ENCODE peak calls at places on chromosomes 2 and 18, in seven cellular contexts. O is left lobe of liver, W is SW480, A is lower lobe of right lung, P is adrenal gland, M is D341Med, N is iris pigment epithelial cell. K is an unnamed sample.
A peak's percentile ranks its signal among the peaks of the same experiment; 100 is the strongest.

GRCh38 chr18:21656402-21656801 is 44.3 kb downstream of the SNRPD1 start:
- DNase-seq in O (no peak), W (no peak), A (no peak), P (no peak), M (no peak), N (peak; percentile 76), K (no peak)

GRCh38 chr18:50737127-50737526 is 82.7 kb downstream of the MRO start:
- DNase-seq in O (no peak), W (no peak), A (no peak), P (no peak), M (no peak), N (no peak), K (no peak)

GRCh38 chr2:96201338-96201737 is 7.3 kb downstream of the STARD7 start:
- DNase-seq in O (no peak), W (no peak), A (no peak), P (no peak), M (no peak), N (no peak), K (no peak)

GRCh38 chr2:187689372-187689771 is 135.1 kb upstream of the TFPI start:
- DNase-seq in O (no peak), W (no peak), A (no peak), P (no peak), M (no peak), N (peak; percentile 58), K (no peak)

GRCh38 chr18:74512321-74513053 is 16.3 kb downstream of the CNDP2 start:
- DNase-seq in O (peak; percentile 41), W (no peak), A (no peak), P (peak; percentile 42), M (no peak), N (no peak), K (peak; percentile 34)

GRCh38 chr2:85269959-85270358 is 57.8 kb downstream of the TGOLN2 start:
- DNase-seq in O (peak; percentile 53), W (no peak), A (no peak), P (no peak), M (no peak), N (no peak), K (no peak)

GRCh38 chr2:221254281-221254680 is 317.8 kb downstream of the EPHA4 start:
- DNase-seq in O (no peak), W (peak; percentile 8), A (no peak), P (no peak), M (no peak), N (no peak), K (no peak)

GRCh38 chr2:6754412-6754811 is 111.3 kb downstream of the CMPK2 start:
- DNase-seq in O (no peak), W (no peak), A (no peak), P (no peak), M (no peak), N (no peak), K (no peak)

GRCh38 chr2:168545439-168546082 is 89.5 kb downstream of the CERS6 start:
- DNase-seq in O (no peak), W (peak; percentile 94), A (no peak), P (no peak), M (no peak), N (peak; percentile 96), K (no peak)

GRCh38 chr2:218010838-218011616 is 8.2 kb upstream of the TNS1 start:
- DNase-seq in O (no peak), W (no peak), A (no peak), P (no peak), M (no peak), N (no peak), K (no peak)

GRCh38 chr2:132253496-132254305 is 91.9 kb upstream of the ANKRD30BL start:
- DNase-seq in O (no peak), W (no peak), A (no peak), P (peak; percentile 35), M (peak; percentile 12), N (no peak), K (no peak)

GRCh38 chr2:66851449-66851872 is 416.5 kb downstream of the MEIS1 start:
- DNase-seq in O (no peak), W (no peak), A (no peak), P (no peak), M (no peak), N (peak; percentile 90), K (no peak)

GRCh38 chr2:126850951-126851350 is 47.7 kb upstream of the TEX51 start:
- DNase-seq in O (no peak), W (no peak), A (no peak), P (peak; percentile 17), M (no peak), N (no peak), K (no peak)

GRCh38 chr2:203786912-203787311 is 80.5 kb downstream of the CD28 start:
- DNase-seq in O (no peak), W (no peak), A (no peak), P (no peak), M (no peak), N (peak; percentile 71), K (no peak)

GRCh38 chr2:3261511-3261910 is 116.1 kb downstream of the EIPR1 start:
- DNase-seq in O (peak; percentile 28), W (no peak), A (no peak), P (no peak), M (no peak), N (no peak), K (no peak)

GRCh38 chr2:144595279-144595678 is 75.4 kb upstream of the ZEB2 start:
- DNase-seq in O (no peak), W (no peak), A (no peak), P (no peak), M (no peak), N (no peak), K (no peak)

GRCh38 chr2:217248312-217248935 is 388.6 kb upstream of the TNP1 start:
- DNase-seq in O (no peak), W (no peak), A (peak; percentile 59), P (peak; percentile 75), M (no peak), N (peak; percentile 46), K (peak; percentile 63)

GRCh38 chr2:149330127-149331022 is at the start of gene LYPD6:
- DNase-seq in O (peak; percentile 86), W (peak; percentile 73), A (peak; percentile 74), P (peak; percentile 65), M (peak; percentile 92), N (peak; percentile 70), K (peak; percentile 80)

GRCh38 chr2:95345415-95346235 is 48.5 kb downstream of the KCNIP3 start:
- DNase-seq in O (peak; percentile 85), W (peak; percentile 84), A (peak; percentile 85), P (peak; percentile 85), M (peak; percentile 93), N (peak; percentile 81), K (peak; percentile 92)

GRCh38 chr2:237482485-237482884 is 4.6 kb upstream of the MLPH start:
- DNase-seq in O (peak; percentile 92), W (peak; percentile 37), A (peak; percentile 94), P (peak; percentile 79), M (no peak), N (peak; percentile 63), K (peak; percentile 92)

GRCh38 chr2:96144481-96145027 is 686 bp downstream of the DUSP2 start:
- DNase-seq in O (no peak), W (peak; percentile 36), A (peak; percentile 68), P (no peak), M (no peak), N (no peak), K (no peak)

GRCh38 chr18:48623468-48624220 is 84.8 kb downstream of the CTIF start:
- DNase-seq in O (no peak), W (no peak), A (no peak), P (no peak), M (no peak), N (peak; percentile 88), K (no peak)